ENCODE peak calls at places on chromosomes 3 and 15, in four cellular contexts. B is GM12878, D is K562, F is HepG2. H is an unnamed sample.

GRCh38 chr15:65550681-65551098 is 20.4 kb downstream of the HACD3 start:
- DNase-seq in B (no peak), F (no peak), D (peak), H (no peak)

GRCh38 chr3:114741066-114741465 is 406.0 kb downstream of the ZBTB20 start:
- DNase-seq in F (no peak), D (no peak), B (no peak), H (no peak)

GRCh38 chr3:188472331-188472730 is 318.4 kb downstream of the LPP start:
- DNase-seq in D (no peak), F (no peak), B (no peak), H (no peak)

GRCh38 chr3:139935071-139935865 is at the start of gene CLSTN2:
- DNase-seq in D (no peak), F (no peak), B (no peak), H (peak)

GRCh38 chr3:167895684-167896083 is 160.2 kb downstream of the SERPINI1 start:
- DNase-seq in D (no peak), B (no peak), F (no peak), H (no peak)

GRCh38 chr15:51229907-51230328 is 108.5 kb downstream of the CYP19A1 start:
- DNase-seq in B (no peak), D (peak), F (peak), H (peak)

GRCh38 chr3:106119691-106120090 is 250.9 kb upstream of the CBLB start:
- DNase-seq in F (no peak), D (no peak), B (no peak), H (no peak)

GRCh38 chr3:127477396-127477795 is 113.1 kb downstream of the TPRA1 start:
- DNase-seq in B (no peak), F (no peak), D (no peak), H (no peak)

GRCh38 chr15:33679065-33679464 is 289.2 kb upstream of the CHRM5 start:
- DNase-seq in D (no peak), B (no peak), F (no peak), H (no peak)

GRCh38 chr15:65211157-65211982 is at the start of gene CILP:
- DNase-seq in B (no peak), D (no peak), F (no peak), H (peak)

GRCh38 chr3:54889731-54890130 is 38.1 kb downstream of the LRTM1 start:
- DNase-seq in F (no peak), B (no peak), D (no peak), H (no peak)

GRCh38 chr3:114758828-114759709 is 388.0 kb downstream of the ZBTB20 start:
- DNase-seq in B (no peak), D (no peak), F (peak), H (peak)

GRCh38 chr3:44021646-44022594 is 219.8 kb upstream of the TOPAZ1 start:
- DNase-seq in F (no peak), D (no peak), B (no peak), H (peak)

GRCh38 chr3:169526246-169526645 is 137.3 kb downstream of the MECOM start:
- DNase-seq in F (no peak), B (no peak), D (no peak), H (no peak)

GRCh38 chr15:68517285-68517711 is 61.5 kb upstream of the CORO2B start:
- DNase-seq in F (no peak), B (no peak), D (no peak), H (no peak)

GRCh38 chr15:87144775-87145174 is 1065.1 kb downstream of the AGBL1 start:
- DNase-seq in B (no peak), F (no peak), D (no peak), H (peak)

GRCh38 chr3:23183731-23184130 is 19.4 kb upstream of the UBE2E2 start:
- DNase-seq in D (peak), B (no peak), F (peak), H (peak)

GRCh38 chr15:47194718-47195117 is 522.6 kb upstream of the SEMA6D start:
- DNase-seq in D (no peak), F (peak), B (no peak), H (peak)

GRCh38 chr3:53192608-53193007 is 31.6 kb downstream of the PRKCD start:
- DNase-seq in D (no peak), F (no peak), B (no peak), H (peak)

GRCh38 chr15:42160110-42160509 is 3.7 kb upstream of the PLA2G4F start:
- DNase-seq in B (no peak), F (no peak), D (no peak), H (no peak)

GRCh38 chr3:183378008-183378407 is 50.4 kb downstream of the MCF2L2 start:
- DNase-seq in D (no peak), B (no peak), F (no peak), H (no peak)

GRCh38 chr3:119297169-119297568 is 3.0 kb downstream of the ARHGAP31 start:
- DNase-seq in F (no peak), D (no peak), B (no peak), H (no peak)

GRCh38 chr15:75989045-75989444 is 23.2 kb downstream of the NRG4 start:
- DNase-seq in D (no peak), F (no peak), B (no peak), H (no peak)

DNA sequence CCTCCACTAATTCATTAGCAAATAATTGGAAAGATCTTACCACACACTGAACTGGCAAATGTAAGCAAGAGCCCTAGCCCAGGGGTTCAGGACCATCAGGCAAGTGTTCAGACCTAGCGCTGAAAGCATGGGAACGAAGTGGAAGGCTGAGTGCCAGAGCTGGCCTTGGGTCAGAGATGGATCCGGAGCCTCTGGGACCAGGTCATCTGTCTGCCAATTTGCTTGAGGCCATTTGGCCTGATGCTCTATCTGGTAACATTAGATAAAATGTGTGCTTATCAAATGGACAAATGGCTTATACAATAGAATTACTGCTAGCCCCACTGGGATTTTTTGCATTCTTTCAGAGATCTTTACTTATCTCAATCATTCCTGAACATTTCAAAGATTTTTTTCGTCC is 1.4 kb upstream of the TMC3 start:
- DNase-seq in F (no peak), D (no peak), B (no peak), H (no peak)
- TF ChIP-seq NFIC in F (no peak), D (no peak), B (no peak), H (no peak)

GRCh38 chr15:80754005-80754404 is 25.2 kb upstream of the CEMIP start:
- DNase-seq in B (no peak), D (no peak), F (no peak), H (no peak)

GRCh38 chr15:80749589-80749988 is 29.6 kb upstream of the CEMIP start:
- DNase-seq in F (no peak), B (no peak), D (no peak), H (no peak)

GRCh38 chr15:80752204-80752603 is 27.0 kb upstream of the CEMIP start:
- DNase-seq in B (no peak), F (no peak), D (no peak), H (no peak)

GRCh38 chr15:80747317-80748053 is 31.7 kb upstream of the CEMIP start:
- DNase-seq in D (no peak), B (no peak), F (no peak), H (no peak)

DNA sequence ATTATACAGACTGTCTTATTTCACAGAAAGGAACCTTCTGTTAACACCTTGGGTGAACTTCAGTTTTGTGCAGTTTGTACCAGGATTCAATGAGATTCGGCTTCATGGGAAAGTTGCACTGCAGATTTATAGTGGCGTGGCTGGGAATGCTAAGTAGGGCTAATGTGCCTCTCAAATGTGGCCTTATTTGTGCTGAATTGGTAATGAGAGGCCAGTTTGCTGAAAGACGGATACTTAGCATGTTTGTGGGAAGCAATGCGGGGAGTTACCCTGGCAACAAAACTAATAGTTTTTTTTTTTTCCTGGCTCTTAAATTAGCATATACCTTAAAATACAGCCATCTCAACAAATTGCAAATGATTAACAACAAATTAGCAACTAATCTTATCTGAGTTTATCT is 28.6 kb upstream of the CEMIP start:
- DNase-seq in D (no peak), F (no peak), B (no peak), H (no peak)
- TF ChIP-seq NFIC in D (no peak), F (no peak), B (no peak), H (no peak)

DNA sequence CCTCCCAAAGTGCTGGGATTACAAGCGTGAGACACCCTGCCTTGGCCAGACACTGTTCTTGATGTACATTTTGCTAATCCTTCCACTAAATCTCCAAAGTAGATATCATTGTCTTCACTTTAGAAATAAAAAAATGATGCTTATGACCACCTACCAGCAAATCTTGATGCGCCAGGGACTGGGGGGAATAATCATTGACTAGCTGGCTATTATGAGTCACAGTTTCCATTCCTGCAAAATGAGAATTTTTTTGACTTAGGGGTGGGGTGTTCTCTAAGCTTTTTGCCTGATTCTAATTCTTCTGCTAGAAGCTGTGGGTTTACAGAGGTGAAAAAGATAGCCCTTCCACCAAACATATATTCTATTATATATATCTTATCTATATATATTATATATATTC is 17.1 kb upstream of the RFC4 start:
- DNase-seq in B (no peak), D (no peak), F (no peak), H (no peak)
- TF ChIP-seq NFIC in B (no peak), D (no peak), F (no peak), H (no peak)

GRCh38 chr3:108757404-108757982 is at the start of gene RETNLB:
- DNase-seq in B (no peak), F (no peak), D (no peak), H (no peak)

DNA sequence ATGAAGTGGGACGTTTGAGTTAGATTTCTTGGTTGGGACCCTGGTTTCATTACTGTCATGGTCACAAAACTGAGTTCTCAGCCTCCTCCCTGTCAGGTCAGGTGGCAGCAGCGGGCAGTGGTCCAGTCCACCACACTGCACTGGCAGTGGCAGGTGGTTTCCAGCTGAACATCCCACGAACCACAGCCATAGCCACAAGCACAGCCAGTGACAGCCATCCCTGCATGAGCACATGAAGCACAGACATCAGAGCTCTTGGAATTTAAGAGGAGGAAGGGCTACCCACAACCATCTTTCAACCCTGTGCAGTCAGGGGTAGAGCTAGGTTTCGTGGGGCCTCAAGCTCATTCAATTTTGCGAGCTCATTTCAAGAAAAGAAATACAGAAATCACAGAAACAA is 1.5 kb downstream of the RETNLB start:
- DNase-seq in B (no peak), D (no peak), F (no peak), H (no peak)
- TF ChIP-seq NFIC in B (no peak), D (no peak), F (no peak), H (no peak)

DNA sequence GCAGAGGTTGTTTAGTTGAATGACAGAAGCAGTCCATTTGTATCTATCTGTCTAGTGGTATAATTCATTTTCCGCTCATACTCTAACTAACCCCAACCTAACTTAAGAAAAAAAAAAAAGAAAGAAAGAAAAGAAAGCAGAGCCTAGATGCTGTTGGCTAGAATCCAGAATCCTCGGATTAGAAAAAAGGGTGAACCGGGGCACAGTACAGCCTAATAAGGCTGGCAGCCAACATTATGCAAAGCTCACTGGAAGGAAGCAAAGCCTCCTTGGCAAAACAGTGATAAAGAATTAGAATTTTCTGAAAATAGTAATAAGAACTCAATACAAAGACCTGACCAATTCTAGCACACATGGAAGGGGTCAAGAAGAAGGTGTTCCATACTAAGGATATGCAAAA is 640.8 kb downstream of the TUSC7 start:
- DNase-seq in F (no peak), B (no peak), D (no peak), H (no peak)
- TF ChIP-seq NFIC in F (no peak), B (no peak), D (no peak), H (no peak)

DNA sequence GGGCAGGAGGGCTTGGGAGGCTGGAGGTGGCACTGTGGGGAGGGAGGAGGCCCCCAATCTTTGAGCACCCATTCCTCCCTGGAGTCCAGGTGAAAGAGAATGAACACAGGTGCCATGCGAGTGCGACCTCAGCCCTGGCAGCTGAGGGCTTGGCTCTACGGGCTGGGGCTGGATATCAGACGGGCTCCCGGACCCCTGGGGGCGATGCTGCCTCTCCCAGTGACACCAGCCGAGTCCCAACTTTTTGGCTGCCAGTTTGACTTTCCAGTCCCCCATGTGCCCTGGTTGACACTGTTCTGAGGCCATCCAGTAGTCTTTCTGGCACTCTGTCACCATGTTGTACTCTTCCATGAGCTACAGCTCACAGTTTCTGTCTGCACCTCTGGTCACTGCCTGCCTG is 1.2 kb downstream of the VILL start:
- DNase-seq in B (no peak), D (no peak), F (no peak), H (no peak)
- TF ChIP-seq NFIC in B (no peak), D (no peak), F (no peak), H (no peak)

GRCh38 chr3:180183346-180183745 is 146.6 kb upstream of the PEX5L start:
- DNase-seq in D (no peak), F (no peak), B (no peak), H (no peak)
- TF ChIP-seq NFIC in D (no peak), F (no peak), B (no peak), H (no peak)

GRCh38 chr15:95718441-95718840 is 612.1 kb upstream of the NR2F2 start:
- DNase-seq in F (no peak), D (no peak), B (no peak), H (no peak)
- TF ChIP-seq NFIC in F (no peak), D (no peak), B (no peak), H (no peak)